ENCODE peak calls at places on chromosome 6, in six cellular contexts. Z, I, V, Y, S and U are unnamed samples. For H3K4me1, the result is how much of the 10 kb centered on the place peaks cover.

GRCh38 chr6:71496018-71496800 is 207.6 kb downstream of the OGFRL1 start:
- DNase-seq in I (no peak), S (no peak), Z (no peak), V (no peak), Y (no peak), U (no peak)

GRCh38 chr6:169669147-169669546 is 32.7 kb downstream of the WDR27 start:
- DNase-seq in I (no peak), S (no peak), Z (no peak), Y (no peak), V (no peak), U (no peak)

GRCh38 chr6:10424005-10424404 is 9.1 kb upstream of the TFAP2A start:
- DNase-seq in I (no peak), V (no peak), Z (no peak), Y (no peak), S (peak), U (no peak)

GRCh38 chr6:143545976-143546547 is 34.5 kb upstream of the FUCA2 start:
- DNase-seq in Y (peak), Z (peak), I (no peak), V (no peak), S (no peak), U (no peak)

GRCh38 chr6:14110001-14110818 is 7.4 kb upstream of the CD83 start:
- DNase-seq in S (no peak), Y (no peak), V (no peak), I (no peak), Z (no peak), U (no peak)

GRCh38 chr6:91081452-91082067 is 494.7 kb upstream of the MAP3K7 start:
- DNase-seq in Y (peak), I (peak), Z (peak), S (peak), V (peak), U (peak)

GRCh38 chr6:137977206-137977605 is 110.1 kb downstream of the TNFAIP3 start:
- DNase-seq in S (no peak), Z (no peak), Y (no peak), V (no peak), I (no peak), U (no peak)

GRCh38 chr6:55898342-55898741 is 23.0 kb upstream of the BMP5 start:
- DNase-seq in V (no peak), S (no peak), I (no peak), Y (no peak), Z (peak), U (no peak)

GRCh38 chr6:46925563-46926253 is 4.0 kb upstream of the ADGRF5 start:
- DNase-seq in Y (peak), S (no peak), I (peak), V (no peak), Z (peak), U (peak)

GRCh38 chr6:1055015-1055921 is 256.6 kb upstream of the FOXQ1 start:
- DNase-seq in V (no peak), I (no peak), Y (no peak), Z (no peak), S (no peak), U (no peak)

GRCh38 chr6:97294451-97294850 is 11.4 kb upstream of the MMS22L start:
- DNase-seq in V (no peak), S (peak), Y (peak), I (no peak), Z (peak), U (no peak)

GRCh38 chr6:1608222-1608975 is 1.3 kb upstream of the FOXC1 start:
- DNase-seq in Z (peak), S (peak), I (peak), Y (no peak), V (no peak), U (no peak)

GRCh38 chr6:3394671-3395070 is 62.2 kb downstream of the SLC22A23 start:
- DNase-seq in Y (no peak), I (no peak), Z (no peak), S (no peak), V (no peak), U (no peak)

GRCh38 chr6:76671751-76672150 is 599.3 kb upstream of the IMPG1 start:
- DNase-seq in S (no peak), Z (no peak), V (no peak), Y (no peak), I (no peak), U (no peak)

GRCh38 chr6:99350573-99350972 is 1.1 kb upstream of the FAXC start:
- DNase-seq in Y (no peak), Z (no peak), I (peak), V (no peak), S (peak), U (no peak)

GRCh38 chr6:169700296-169700695 is 1.5 kb downstream of the WDR27 start:
- DNase-seq in I (peak), S (peak), Z (peak), V (peak), Y (no peak), U (no peak)

GRCh38 chr6:107657755-107658461 is 166.2 kb downstream of the SCML4 start:
- DNase-seq in V (no peak), Z (no peak), S (peak), Y (no peak), I (peak), U (no peak)
- TF ChIP-seq EZH2 in V (no peak), Z (no peak), S (no peak), Y (no peak), I (no peak), U (no peak)

GRCh38 chr6:41727705-41728072 is 7.7 kb downstream of the TFEB start:
- DNase-seq in S (no peak), V (no peak), Z (no peak), I (no peak), Y (no peak), U (no peak)
- H3K4me1 ChIP-seq in S (under half), V (under half), Z (under half), I (half or more), Y (under half), U (under half)

GRCh38 chr6:50826037-50826761 is 7.5 kb downstream of the TFAP2B start:
- DNase-seq in Z (no peak), I (no peak), Y (no peak), S (no peak), V (no peak), U (no peak)
- TF ChIP-seq EZH2 in Z (no peak), I (no peak), Y (peak), S (peak), V (no peak), U (no peak)

GRCh38 chr6:44040786-44041185 is 86.5 kb downstream of the MRPL14 start:
- DNase-seq in Z (no peak), I (no peak), V (no peak), Y (no peak), S (no peak), U (no peak)
- H3K4me1 ChIP-seq in Z (under half), I (under half), V (under half), Y (half or more), S (under half), U (half or more)

GRCh38 chr6:79233611-79234149 is 802 bp downstream of the HMGN3 start:
- DNase-seq in V (peak), Y (peak), I (peak), S (peak), Z (peak), U (no peak)

GRCh38 chr6:79231101-79231500 is 3.4 kb downstream of the HMGN3 start:
- DNase-seq in Y (no peak), Z (no peak), I (no peak), S (no peak), V (no peak), U (no peak)

GRCh38 chr6:79232696-79233462 is 1.6 kb downstream of the HMGN3 start:
- DNase-seq in Z (peak), S (no peak), Y (no peak), I (no peak), V (no peak), U (no peak)

GRCh38 chr6:79230149-79230548 is 4.3 kb downstream of the HMGN3 start:
- DNase-seq in S (no peak), Y (no peak), Z (peak), V (peak), I (no peak), U (no peak)

DNA sequence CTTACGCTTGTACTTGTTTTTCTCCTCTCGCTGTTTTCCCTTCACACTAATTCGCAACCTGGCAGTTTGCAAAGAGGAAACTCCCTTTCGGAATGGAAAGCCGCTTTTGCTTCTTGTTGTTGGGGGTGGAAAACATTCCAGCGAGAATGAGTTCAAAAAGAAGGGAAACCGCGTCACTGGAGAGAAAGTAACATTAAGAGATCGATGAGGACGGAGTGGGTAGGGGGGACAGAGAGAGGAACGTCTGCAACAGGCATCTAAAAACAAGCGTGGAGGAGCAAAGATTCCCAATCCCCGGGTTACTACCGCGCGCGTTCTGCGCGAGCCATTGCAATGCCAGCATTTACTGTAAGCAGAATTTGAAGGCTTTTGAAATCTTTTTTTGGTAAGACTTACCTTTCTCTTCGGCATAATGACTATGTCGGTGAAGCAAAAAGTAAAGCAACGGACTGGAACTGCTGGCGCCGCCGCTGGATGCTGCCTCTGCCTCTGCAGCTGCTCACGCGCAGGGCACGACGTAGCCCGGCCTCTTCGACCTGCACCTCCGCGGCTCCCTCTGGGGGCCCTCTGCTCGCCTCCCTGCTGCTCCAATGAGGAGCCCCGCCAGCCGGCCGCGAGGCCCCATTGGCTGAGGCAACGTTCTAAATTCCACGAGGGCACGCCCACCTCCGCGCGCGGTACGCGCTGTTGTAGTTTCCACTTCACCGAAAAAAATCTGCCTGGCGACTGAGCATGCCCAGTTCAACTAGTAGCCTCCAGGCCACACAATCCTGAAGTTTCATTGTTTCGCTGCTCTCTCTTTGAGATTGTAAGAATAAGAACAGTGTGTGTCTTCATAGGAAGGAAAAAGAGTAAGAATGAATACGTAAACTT is at the start of gene HMGN3:
- DNase-seq in I (peak), S (peak), V (peak), Z (peak), Y (peak), U (no peak)
- TF ChIP-seq EZH2 in I (no peak), S (no peak), V (no peak), Z (no peak), Y (no peak), U (no peak)